ENCODE peak calls at places on chromosomes 5 and 9, in six cellular contexts. Q is fibroblast of the aortic adventitia; R is lung; D is choroid plexus epithelial cell; I is type B pancreatic cell; W is activated CD8-positive, alpha-beta T cell treated with anti-CD3 and anti-CD28 coated beads for 36 hours. H is an unnamed sample.

GRCh38 chr5:120375248-120375647 is 88.9 kb upstream of the PRR16 start:
- DNase-seq in Q (peak), R (no peak), D (no peak), I (no peak), W (no peak), H (no peak)

GRCh38 chr9:121652037-121652837 is 803 bp downstream of the DAB2IP start:
- DNase-seq in Q (no peak), R (no peak), D (no peak), I (peak), W (no peak), H (no peak)

GRCh38 chr5:14155075-14155474 is 11.9 kb downstream of the TRIO start:
- DNase-seq in Q (no peak), R (no peak), D (no peak), I (no peak), W (no peak), H (no peak)

GRCh38 chr5:78499485-78499884 is 139.1 kb downstream of the SCAMP1 start:
- DNase-seq in Q (no peak), R (peak), D (no peak), I (no peak), W (no peak), H (no peak)

GRCh38 chr9:112331676-112331955 is 1.8 kb downstream of the PTBP3 start:
- DNase-seq in Q (peak), R (no peak), D (no peak), I (no peak), W (no peak), H (no peak)

GRCh38 chr9:89448381-89448780 is 49.5 kb downstream of the SEMA4D start:
- DNase-seq in Q (no peak), R (no peak), D (no peak), I (no peak), W (peak), H (peak)

GRCh38 chr9:124346347-124347163 is 68.7 kb downstream of the PSMB7 start:
- DNase-seq in Q (no peak), R (no peak), D (no peak), I (no peak), W (no peak), H (no peak)

GRCh38 chr9:136856541-136857141 is 4.5 kb downstream of the MAMDC4 start:
- DNase-seq in Q (no peak), R (no peak), D (no peak), I (no peak), W (no peak), H (no peak)

GRCh38 chr5:140293091-140293996 is 9.6 kb downstream of the PFDN1 start:
- DNase-seq in Q (peak), R (no peak), D (peak), I (no peak), W (no peak), H (no peak)

GRCh38 chr5:36481721-36482120 is 124.7 kb upstream of the SLC1A3 start:
- DNase-seq in Q (no peak), R (no peak), D (no peak), I (no peak), W (no peak), H (no peak)

GRCh38 chr9:99601506-99601905 is 220.2 kb upstream of the NR4A3 start:
- DNase-seq in Q (peak), R (no peak), D (peak), I (no peak), W (no peak), H (no peak)

GRCh38 chr5:77629553-77630245 is 8.8 kb downstream of the OTP start:
- DNase-seq in Q (no peak), R (no peak), D (no peak), I (no peak), W (peak), H (no peak)

GRCh38 chr9:84969084-84969483 is 299.6 kb downstream of the NTRK2 start:
- DNase-seq in Q (no peak), R (no peak), D (no peak), I (no peak), W (no peak), H (no peak)

GRCh38 chr5:39198080-39198479 is 21.3 kb downstream of the FYB1 start:
- DNase-seq in Q (no peak), R (no peak), D (peak), I (no peak), W (no peak), H (no peak)

GRCh38 chr9:133950206-133950915 is 41.8 kb downstream of the VAV2 start:
- DNase-seq in Q (no peak), R (no peak), D (peak), I (no peak), W (no peak), H (peak)

GRCh38 chr5:10438301-10438700 is 3.4 kb upstream of the ROPN1L start:
- DNase-seq in Q (no peak), R (no peak), D (no peak), I (no peak), W (no peak), H (no peak)

DNA sequence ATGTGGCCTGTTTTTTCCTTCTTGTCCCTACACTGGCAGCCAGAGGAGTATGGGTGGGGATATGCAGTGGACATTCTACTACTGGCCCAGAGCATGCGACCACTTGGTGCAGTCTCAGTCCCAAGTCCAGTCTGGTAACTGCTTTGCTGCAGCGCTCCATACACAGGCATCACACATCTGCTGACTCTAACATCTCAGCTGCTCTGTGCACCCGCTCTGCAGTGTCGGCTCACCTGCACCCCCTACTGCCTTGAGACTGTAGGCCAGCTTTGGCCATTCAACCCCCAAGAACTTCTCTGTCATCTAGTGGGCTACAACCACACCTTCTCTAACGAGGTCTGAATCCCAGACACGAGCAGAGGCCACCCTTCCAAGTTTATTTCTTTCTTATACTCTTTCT is 46.4 kb upstream of the SLCO6A1 start:
- DNase-seq in Q (no peak), R (no peak), D (peak), I (no peak), W (no peak), H (no peak)
- TF ChIP-seq CTCF in Q (peak), R (no peak), D (peak), I (peak), W (no peak), H (peak)

DNA sequence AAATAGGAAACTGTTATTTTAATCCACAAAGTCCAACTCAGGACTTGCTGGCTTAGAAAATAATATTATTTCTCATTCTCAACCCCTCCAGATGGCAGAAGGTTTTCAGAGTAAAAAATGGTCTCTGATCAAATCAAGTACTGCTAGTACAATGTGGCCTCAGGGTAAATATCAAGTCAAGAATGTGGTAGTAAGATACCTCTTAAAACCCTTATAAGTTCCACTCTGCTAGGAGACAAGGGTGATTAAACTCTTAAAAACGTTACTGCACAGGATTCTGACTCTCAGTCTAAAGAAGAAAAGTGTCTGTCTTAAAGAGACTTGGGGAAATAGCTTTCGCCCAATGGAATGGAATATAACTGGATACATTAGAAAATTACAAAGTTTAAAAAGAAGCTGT is 120.8 kb upstream of the PDE4D start:
- DNase-seq in Q (no peak), R (no peak), D (no peak), I (no peak), W (no peak), H (no peak)
- TF ChIP-seq CTCF in Q (no peak), R (no peak), D (no peak), I (no peak), W (no peak), H (no peak)

GRCh38 chr9:20271723-20272122 is 350.6 kb downstream of the MLLT3 start:
- DNase-seq in Q (no peak), R (no peak), D (peak), I (no peak), W (no peak), H (no peak)
- TF ChIP-seq CTCF in Q (peak), R (no peak), D (peak), I (peak), W (no peak), H (no peak)

DNA sequence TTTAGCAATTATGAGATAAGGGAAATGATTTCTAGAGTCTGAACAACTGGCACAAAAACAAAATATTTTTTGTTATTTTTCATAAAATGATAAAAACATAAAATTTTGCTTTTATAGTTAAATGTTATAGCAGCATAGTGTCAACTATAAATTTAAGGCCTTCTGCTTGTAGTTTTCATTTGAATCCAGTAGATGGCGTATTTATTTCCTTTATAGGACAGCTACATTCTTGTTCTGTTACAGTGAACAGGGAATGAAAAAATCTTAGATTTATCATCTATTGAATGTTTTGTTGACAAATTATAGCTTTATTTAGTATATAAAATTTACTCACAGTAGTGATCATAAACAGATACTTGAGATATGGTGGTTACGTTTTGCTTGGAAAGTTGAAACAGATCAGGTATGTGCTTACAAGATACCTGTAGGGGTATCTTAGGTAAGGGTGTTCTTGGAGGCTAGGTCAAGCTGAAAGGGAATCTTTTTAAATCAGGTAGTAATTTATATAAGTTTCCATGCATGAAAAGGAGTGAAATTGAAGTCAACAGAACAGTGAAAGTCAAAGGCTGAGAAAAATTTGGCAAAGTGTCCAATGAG is 239.3 kb upstream of the GRIN3A start:
- DNase-seq in Q (peak), R (no peak), D (peak), I (no peak), W (no peak), H (no peak)
- TF ChIP-seq CTCF in Q (peak), R (no peak), D (peak), I (peak), W (peak), H (peak)

DNA sequence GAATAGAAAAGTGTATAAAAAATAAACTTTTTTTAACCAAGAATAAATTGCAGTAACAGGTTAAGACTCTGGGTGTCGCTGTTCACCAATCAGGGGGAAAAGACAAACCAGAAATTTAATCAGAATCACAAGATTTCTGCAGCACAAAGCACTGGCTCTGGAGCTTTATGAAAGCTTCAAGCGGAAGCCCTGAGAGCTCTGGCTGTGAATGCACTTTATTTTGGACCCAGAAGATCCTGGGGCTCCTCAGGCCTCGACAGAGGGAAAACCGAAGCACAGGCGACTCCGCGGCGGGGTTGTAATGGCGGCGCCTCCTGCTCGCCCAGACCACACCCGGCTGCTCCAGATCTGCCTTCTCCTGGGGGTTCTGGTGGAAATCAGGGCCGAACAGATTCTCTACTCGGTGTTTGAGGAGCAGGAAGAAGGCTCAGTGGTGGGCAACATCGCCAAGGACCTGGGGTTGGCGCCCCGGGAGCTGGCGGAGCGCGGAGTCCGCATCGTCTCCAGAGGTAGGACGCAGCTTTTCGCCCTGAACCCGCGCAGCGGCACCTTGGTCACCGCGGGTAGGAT is at the start of gene PCDHGA4:
- DNase-seq in Q (peak), R (no peak), D (no peak), I (no peak), W (no peak), H (no peak)
- TF ChIP-seq CTCF in Q (peak), R (no peak), D (peak), I (peak), W (peak), H (peak)

GRCh38 chr9:10045598-10045997 is 567.2 kb downstream of the PTPRD start:
- DNase-seq in Q (peak), R (no peak), D (peak), I (no peak), W (no peak), H (no peak)
- TF ChIP-seq CTCF in Q (peak), R (no peak), D (peak), I (peak), W (no peak), H (peak)

H was measured in neural crest cell.